ENCODE peak calls at places on chromosome 5, in nine cellular contexts. X is mammary epithelial cell, Z is heart right ventricle, K is epithelial cell of esophagus, N is upper lobe of right lung, T is GM23248, E is right cardiac atrium, P is aorta, M is mesendoderm. U is an unnamed sample.

GRCh38 chr5:56481147-56481997 is 248.2 kb upstream of the ANKRD55 start:
- DNase-seq in X (peak), Z (peak), K (no peak), N (peak), T (peak), E (peak), P (peak), M (peak), U (peak)

GRCh38 chr5:150484964-150485769 is 22.8 kb upstream of the NDST1 start:
- DNase-seq in X (no peak), Z (no peak), K (no peak), N (no peak), T (peak), E (no peak), P (no peak), M (peak), U (no peak)

GRCh38 chr5:79835220-79835714 is 145.6 kb downstream of the CMYA5 start:
- DNase-seq in X (no peak), Z (no peak), K (no peak), N (no peak), T (no peak), E (no peak), P (no peak), M (no peak), U (no peak)

GRCh38 chr5:110268283-110268682 is 458.2 kb downstream of the TMEM232 start:
- DNase-seq in X (no peak), Z (no peak), K (no peak), N (no peak), T (no peak), E (no peak), P (no peak), M (no peak), U (no peak)

GRCh38 chr5:122403256-122403655 is 91.2 kb downstream of the SNCAIP start:
- DNase-seq in X (no peak), Z (no peak), K (no peak), N (no peak), T (no peak), E (no peak), P (no peak), M (no peak), U (no peak)

GRCh38 chr5:100777680-100778281 is 125.3 kb downstream of the ST8SIA4 start:
- DNase-seq in X (peak), Z (peak), K (peak), N (no peak), T (peak), E (no peak), P (no peak), M (peak), U (no peak)

GRCh38 chr5:116454417-116454927 is 120.2 kb downstream of the SEMA6A start:
- DNase-seq in X (peak), Z (peak), K (no peak), N (no peak), T (peak), E (no peak), P (no peak), M (peak), U (no peak)

GRCh38 chr5:73419414-73420390 is 28.9 kb downstream of the FOXD1 start:
- DNase-seq in X (no peak), Z (no peak), K (peak), N (no peak), T (peak), E (peak), P (peak), M (peak), U (peak)

GRCh38 chr5:83322273-83322924 is 149.1 kb upstream of the VCAN start:
- DNase-seq in X (no peak), Z (no peak), K (no peak), N (no peak), T (no peak), E (no peak), P (no peak), M (peak), U (no peak)

GRCh38 chr5:54415896-54416640 is 39.4 kb upstream of the HSPB3 start:
- DNase-seq in X (peak), Z (no peak), K (peak), N (no peak), T (peak), E (no peak), P (no peak), M (peak), U (no peak)

GRCh38 chr5:132546108-132546507 is 2.8 kb upstream of the IL5 start:
- DNase-seq in X (no peak), Z (no peak), K (no peak), N (no peak), T (no peak), E (no peak), P (no peak), M (no peak), U (no peak)

GRCh38 chr5:137822983-137823382 is 44.7 kb upstream of the MYOT start:
- DNase-seq in X (no peak), Z (no peak), K (no peak), N (no peak), T (no peak), E (no peak), P (no peak), M (no peak), U (no peak)

GRCh38 chr5:67089200-67089725 is 107.3 kb downstream of the CD180 start:
- DNase-seq in X (peak), Z (no peak), K (peak), N (no peak), T (peak), E (no peak), P (no peak), M (no peak), U (peak)

GRCh38 chr5:176157656-176158055 is 80.6 kb upstream of the SIMC1 start:
- DNase-seq in X (peak), Z (no peak), K (peak), N (no peak), T (peak), E (no peak), P (no peak), M (no peak), U (no peak)

GRCh38 chr5:141604318-141604717 is 14.5 kb downstream of the DIAPH1 start:
- DNase-seq in X (peak), Z (peak), K (peak), N (no peak), T (peak), E (peak), P (no peak), M (peak), U (peak)

GRCh38 chr5:104170906-104171305 is 608.3 kb upstream of the NUDT12 start:
- DNase-seq in X (no peak), Z (no peak), K (no peak), N (no peak), T (no peak), E (no peak), P (no peak), M (no peak), U (no peak)

GRCh38 chr5:137753227-137753985 is 757 bp downstream of the HNRNPA0 start:
- DNase-seq in X (no peak), Z (peak), K (no peak), N (peak), T (peak), E (peak), P (peak), M (no peak), U (peak)

GRCh38 chr5:87020099-87020934 is 247.4 kb upstream of the RASA1 start:
- DNase-seq in X (peak), Z (peak), K (peak), N (no peak), T (peak), E (peak), P (peak), M (peak), U (no peak)

GRCh38 chr5:64534033-64534432 is 28.2 kb downstream of the RGS7BP start:
- DNase-seq in X (no peak), Z (no peak), K (peak), N (no peak), T (no peak), E (no peak), P (no peak), M (no peak), U (no peak)

GRCh38 chr5:159005062-159005461 is 94.7 kb downstream of the EBF1 start:
- DNase-seq in X (no peak), Z (no peak), K (no peak), N (no peak), T (no peak), E (no peak), P (no peak), M (no peak), U (no peak)

GRCh38 chr5:165209101-165209727 is 1703.8 kb downstream of the MAT2B start:
- DNase-seq in X (peak), Z (no peak), K (peak), N (no peak), T (peak), E (no peak), P (no peak), M (peak), U (no peak)

GRCh38 chr5:146533882-146534281 is 17.9 kb upstream of the GPR151 start:
- DNase-seq in X (no peak), Z (no peak), K (no peak), N (no peak), T (no peak), E (no peak), P (no peak), M (no peak), U (no peak)

GRCh38 chr5:38613992-38614836 is 57.8 kb upstream of the LIFR start:
- DNase-seq in X (no peak), Z (no peak), K (peak), N (peak), T (no peak), E (no peak), P (no peak), M (no peak), U (no peak)

GRCh38 chr5:150144211-150144801 is 11.3 kb downstream of the PDGFRB start:
- DNase-seq in X (no peak), Z (peak), K (no peak), N (no peak), T (peak), E (peak), P (peak), M (no peak), U (peak)

GRCh38 chr5:31736127-31736526 is 97.2 kb downstream of the PDZD2 start:
- DNase-seq in X (no peak), Z (no peak), K (no peak), N (no peak), T (no peak), E (no peak), P (no peak), M (no peak), U (no peak)

GRCh38 chr5:82975812-82976211 is 101.4 kb downstream of the TMEM167A start:
- DNase-seq in X (peak), Z (no peak), K (peak), N (no peak), T (no peak), E (no peak), P (no peak), M (no peak), U (no peak)

DNA sequence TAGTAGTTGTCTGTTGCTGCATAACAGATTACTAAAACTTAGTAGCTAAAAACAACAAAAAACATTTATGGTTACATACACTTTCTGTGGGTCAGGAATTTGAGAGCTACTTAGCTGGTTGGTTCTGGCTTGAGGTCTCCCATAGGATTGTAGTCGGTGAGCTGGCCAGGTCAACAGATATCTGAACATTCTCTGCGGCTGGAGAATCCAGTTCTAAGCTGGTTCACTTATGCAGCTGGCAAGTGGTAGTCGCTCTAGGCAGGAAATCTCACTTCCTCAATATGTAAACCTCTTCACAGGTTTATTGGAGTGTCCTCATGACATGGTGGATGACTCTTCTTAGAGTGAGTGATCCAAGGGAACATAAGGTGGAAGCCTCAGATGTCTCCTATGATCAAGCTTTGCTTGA is 65.7 kb upstream of the TNFAIP8 start:
- DNase-seq in X (no peak), Z (no peak), K (no peak), N (no peak), T (no peak), E (no peak), P (no peak), M (no peak), U (no peak)
- H3K4me3 ChIP-seq in X (no peak), Z (no peak), K (no peak), N (no peak), T (no peak), E (no peak), P (no peak), M (no peak), U (no peak)

GRCh38 chr5:270340-270739 is 1.1 kb upstream of the PDCD6 start:
- DNase-seq in X (no peak), Z (no peak), K (no peak), N (no peak), T (no peak), E (no peak), P (no peak), M (no peak), U (no peak)
- H3K4me3 ChIP-seq in X (peak), Z (no peak), K (no peak), N (peak), T (peak), E (no peak), P (no peak), M (no peak), U (peak)

GRCh38 chr5:15521349-15521937 is 21.5 kb downstream of the FBXL7 start:
- DNase-seq in X (no peak), Z (no peak), K (no peak), N (no peak), T (no peak), E (no peak), P (no peak), M (no peak), U (no peak)
- H3K4me3 ChIP-seq in X (no peak), Z (no peak), K (no peak), N (no peak), T (no peak), E (peak), P (no peak), M (no peak), U (no peak)

GRCh38 chr5:96236051-96236450 is 197.0 kb downstream of the PCSK1 start:
- DNase-seq in X (no peak), Z (no peak), K (no peak), N (no peak), T (peak), E (no peak), P (no peak), M (no peak), U (no peak)
- H3K4me3 ChIP-seq in X (no peak), Z (no peak), K (no peak), N (no peak), T (no peak), E (no peak), P (no peak), M (no peak), U (no peak)

DNA sequence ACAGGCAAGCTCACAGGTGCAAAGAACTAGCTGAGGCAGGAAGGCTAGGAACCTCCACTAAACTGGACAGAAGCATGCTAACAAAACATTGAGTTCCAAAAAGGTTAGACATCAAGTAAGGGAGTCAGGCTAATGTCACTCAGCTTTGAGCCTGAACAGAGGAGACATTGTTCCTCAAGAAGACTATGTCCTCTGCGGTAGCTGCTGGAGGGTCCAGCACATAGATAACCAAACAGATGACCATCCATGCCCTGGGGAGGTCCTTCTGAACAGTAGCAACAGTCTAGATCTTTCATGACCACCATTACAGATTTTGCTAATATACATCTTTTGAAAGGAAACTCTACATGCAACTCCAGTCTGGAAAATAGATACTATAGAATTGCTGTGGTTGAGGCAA is 57.7 kb downstream of the CYSTM1 start:
- DNase-seq in X (no peak), Z (no peak), K (no peak), N (no peak), T (no peak), E (no peak), P (no peak), M (no peak), U (no peak)
- H3K4me3 ChIP-seq in X (no peak), Z (no peak), K (no peak), N (no peak), T (no peak), E (no peak), P (no peak), M (no peak), U (no peak)

GRCh38 chr5:154611341-154611767 is 133.3 kb upstream of the HAND1 start:
- DNase-seq in X (no peak), Z (no peak), K (no peak), N (no peak), T (peak), E (no peak), P (no peak), M (no peak), U (peak)
- H3K4me3 ChIP-seq in X (no peak), Z (no peak), K (no peak), N (peak), T (peak), E (peak), P (no peak), M (peak), U (peak)

DNA sequence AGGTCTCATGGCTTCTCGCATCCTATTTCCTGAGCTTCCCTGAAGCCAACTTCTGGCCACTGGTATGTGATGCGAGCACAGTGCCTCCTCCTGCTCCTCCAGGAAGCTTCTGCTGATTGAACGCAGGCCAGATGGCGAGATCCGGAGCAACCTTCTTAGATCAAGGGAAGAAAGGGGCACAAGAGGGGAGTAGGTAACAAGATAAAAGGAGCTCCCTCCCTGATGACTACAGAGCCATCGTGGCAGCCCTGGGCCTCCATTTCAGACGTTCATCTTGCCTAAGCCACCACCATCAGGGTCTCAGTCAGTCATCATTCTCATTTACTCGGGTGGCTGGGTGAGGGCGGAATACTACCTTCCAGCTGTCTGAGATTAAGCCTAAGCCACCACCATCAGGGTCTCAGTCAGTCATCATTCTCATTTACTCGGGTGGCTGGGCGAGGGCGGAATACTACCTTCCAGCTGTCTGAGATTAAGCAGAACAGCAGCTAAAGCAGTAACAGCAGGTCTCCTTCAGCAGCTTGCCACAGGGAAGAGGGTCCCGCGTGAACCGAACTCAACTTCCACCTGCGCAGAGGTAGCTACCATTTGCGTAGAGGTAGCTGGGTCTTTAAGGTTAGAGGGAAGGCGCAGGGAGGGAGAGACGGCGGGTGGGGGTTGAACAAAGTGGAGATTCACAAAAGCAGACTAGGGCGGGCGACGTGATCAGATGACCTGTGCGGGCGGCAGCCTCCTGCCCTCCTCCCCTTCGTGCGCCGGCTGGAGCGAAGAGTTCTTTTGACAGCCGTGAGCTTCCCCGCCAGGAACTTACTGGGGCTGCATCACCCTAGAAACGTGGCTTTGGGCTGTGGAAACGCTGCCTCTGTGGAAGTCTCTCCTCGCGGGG is 27.9 kb upstream of the MGAT1 start:
- DNase-seq in X (peak), Z (peak), K (no peak), N (peak), T (peak), E (peak), P (no peak), M (peak), U (peak)
- H3K4me3 ChIP-seq in X (peak), Z (peak), K (peak), N (peak), T (peak), E (peak), P (peak), M (peak), U (peak)

GRCh38 chr5:68658810-68659372 is 434.9 kb upstream of the SLC30A5 start:
- DNase-seq in X (no peak), Z (no peak), K (no peak), N (no peak), T (no peak), E (no peak), P (no peak), M (no peak), U (no peak)

GRCh38 chr5:68652507-68652906 is 437.0 kb downstream of the PIK3R1 start:
- DNase-seq in X (peak), Z (no peak), K (peak), N (no peak), T (peak), E (no peak), P (no peak), M (no peak), U (no peak)

GRCh38 chr5:68648944-68649874 is 433.7 kb downstream of the PIK3R1 start:
- DNase-seq in X (no peak), Z (no peak), K (no peak), N (no peak), T (no peak), E (no peak), P (no peak), M (no peak), U (no peak)

GRCh38 chr5:68656936-68657857 is 436.6 kb upstream of the SLC30A5 start:
- DNase-seq in X (peak), Z (no peak), K (peak), N (no peak), T (no peak), E (no peak), P (no peak), M (peak), U (no peak)

DNA sequence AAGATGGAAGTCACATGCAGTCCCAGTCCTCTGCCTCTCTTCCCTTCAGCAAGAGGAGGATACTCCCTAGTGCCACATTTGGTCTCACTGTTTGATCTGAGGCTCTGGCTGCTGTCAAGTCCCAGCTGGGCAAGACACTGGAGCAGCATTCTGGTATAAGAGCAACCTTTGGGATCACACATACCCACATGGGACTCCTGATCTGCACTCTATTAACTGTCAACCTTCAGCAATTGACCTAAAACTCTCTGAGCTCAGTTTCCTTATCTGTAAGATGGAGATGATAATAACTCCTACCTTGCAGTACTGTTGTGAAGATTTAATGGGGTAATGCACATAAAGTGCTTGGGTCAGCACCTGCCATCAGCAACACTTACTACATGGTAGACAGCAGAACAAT is 437.9 kb downstream of the PIK3R1 start:
- DNase-seq in X (no peak), Z (no peak), K (no peak), N (no peak), T (no peak), E (no peak), P (no peak), M (no peak), U (no peak)
- H3K4me3 ChIP-seq in X (no peak), Z (no peak), K (no peak), N (no peak), T (no peak), E (no peak), P (no peak), M (no peak), U (no peak)

GRCh38 chr5:101897914-101898313 is 398.2 kb downstream of the SLCO4C1 start:
- DNase-seq in X (no peak), Z (no peak), K (no peak), N (no peak), T (no peak), E (no peak), P (no peak), M (peak), U (no peak)
- H3K4me3 ChIP-seq in X (no peak), Z (no peak), K (no peak), N (no peak), T (no peak), E (no peak), P (no peak), M (no peak), U (no peak)

GRCh38 chr5:35659556-35659955 is 41.9 kb downstream of the SPEF2 start:
- DNase-seq in X (no peak), Z (no peak), K (no peak), N (no peak), T (no peak), E (no peak), P (no peak), M (no peak), U (no peak)
- H3K4me3 ChIP-seq in X (no peak), Z (no peak), K (no peak), N (no peak), T (no peak), E (no peak), P (no peak), M (no peak), U (no peak)